ENCODE peak calls at places on chromosome 15, in six cellular contexts. O is RWPE2, I is cardiac muscle cell, W is tibial artery, H is A549, D is mesendoderm. A is an unnamed sample. For H3K4me1, the result is how much of the 10 kb centered on the place peaks cover.

GRCh38 chr15:39585394-39585841 is 4.5 kb downstream of the THBS1 start:
- DNase-seq in O (no peak), I (no peak), W (no peak), H (no peak), D (no peak), A (no peak)

GRCh38 chr15:23566070-23567050 is 886 bp downstream of the MKRN3 start:
- DNase-seq in O (no peak), I (no peak), W (no peak), H (no peak), D (no peak), A (no peak)

GRCh38 chr15:80854104-80854503 is 74.9 kb downstream of the CEMIP start:
- DNase-seq in O (no peak), I (no peak), W (no peak), H (no peak), D (no peak), A (no peak)

GRCh38 chr15:86481720-86482119 is 402.0 kb downstream of the AGBL1 start:
- DNase-seq in O (no peak), I (no peak), W (no peak), H (no peak), D (no peak), A (no peak)

GRCh38 chr15:69346112-69346511 is 47.4 kb downstream of the PAQR5 start:
- DNase-seq in O (no peak), I (no peak), W (no peak), H (no peak), D (no peak), A (no peak)

GRCh38 chr15:92807971-92808571 is 92.1 kb upstream of the CHD2 start:
- DNase-seq in O (no peak), I (no peak), W (no peak), H (no peak), D (peak), A (no peak)

GRCh38 chr15:89179966-89180875 is 41.2 kb downstream of the RLBP1 start:
- DNase-seq in O (no peak), I (no peak), W (no peak), H (no peak), D (no peak), A (no peak)

GRCh38 chr15:81327526-81327925 is 3.6 kb upstream of the STARD5 start:
- DNase-seq in O (no peak), I (no peak), W (no peak), H (no peak), D (no peak), A (no peak)

GRCh38 chr15:91561371-91562100 is 292.0 kb upstream of the SLCO3A1 start:
- DNase-seq in O (peak), I (no peak), W (peak), H (no peak), D (no peak), A (no peak)

GRCh38 chr15:80559320-80559693 is 135.8 kb upstream of the ABHD17C start:
- DNase-seq in O (no peak), I (peak), W (no peak), H (no peak), D (no peak), A (peak)

GRCh38 chr15:52101542-52102340 is 10.8 kb downstream of the BCL2L10 start:
- DNase-seq in O (no peak), I (no peak), W (no peak), H (no peak), D (no peak), A (no peak)

GRCh38 chr15:44535509-44536297 is 1.2 kb upstream of the EIF3J start:
- DNase-seq in O (no peak), I (peak), W (no peak), H (no peak), D (peak), A (peak)

GRCh38 chr15:57820119-57820518 is 113.6 kb downstream of the POLR2M start:
- DNase-seq in O (no peak), I (no peak), W (no peak), H (no peak), D (peak), A (no peak)

GRCh38 chr15:83928392-83928734 is 274.4 kb downstream of the ADAMTSL3 start:
- DNase-seq in O (no peak), I (no peak), W (no peak), H (no peak), D (no peak), A (no peak)

GRCh38 chr15:91790826-91791225 is 62.7 kb upstream of the SLCO3A1 start:
- DNase-seq in O (no peak), I (no peak), W (peak), H (no peak), D (no peak), A (peak)

GRCh38 chr15:45136378-45136764 is 6.6 kb downstream of the DUOX1 start:
- DNase-seq in O (peak), I (peak), W (no peak), H (no peak), D (peak), A (no peak)

GRCh38 chr15:69265347-69265955 is 33.3 kb upstream of the PAQR5 start:
- DNase-seq in O (no peak), I (peak), W (no peak), H (peak), D (peak), A (no peak)

GRCh38 chr15:93997071-93997658 is 234.2 kb upstream of the MCTP2 start:
- DNase-seq in O (no peak), I (peak), W (no peak), H (peak), D (peak), A (no peak)

GRCh38 chr15:100786139-100786531 is 93.5 kb upstream of the ALDH1A3 start:
- DNase-seq in O (no peak), I (no peak), W (no peak), H (no peak), D (no peak), A (no peak)

GRCh38 chr15:28948036-28948435 is 62.3 kb downstream of the APBA2 start:
- DNase-seq in O (no peak), I (no peak), W (no peak), H (no peak), D (no peak), A (no peak)

GRCh38 chr15:96262097-96262496 is 68.4 kb upstream of the NR2F2 start:
- DNase-seq in O (no peak), I (no peak), W (no peak), H (no peak), D (no peak), A (no peak)
- H3K27ac ChIP-seq in O (no peak), I (no peak), W (peak), H (peak), D (no peak), A (no peak)

DNA sequence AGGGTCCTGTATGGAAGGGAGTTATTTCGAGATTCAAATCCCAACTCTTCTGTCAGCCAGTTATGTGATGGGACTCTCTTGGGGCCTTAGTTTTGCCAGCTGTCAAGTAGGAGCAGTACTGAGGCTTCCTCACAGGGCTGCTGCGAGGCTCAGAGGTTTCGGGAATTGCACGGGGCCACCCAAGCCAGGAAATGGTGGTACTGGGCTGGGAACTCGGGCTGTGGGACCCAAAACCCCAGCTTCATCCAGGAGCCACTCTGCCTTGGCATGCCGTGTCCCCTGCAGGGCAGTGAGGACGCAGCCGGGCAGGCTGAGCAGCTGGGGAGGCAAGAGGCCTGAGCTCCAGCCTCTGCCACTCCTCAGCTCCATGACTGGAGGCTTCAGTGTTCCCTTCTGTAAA is 118.6 kb downstream of the ETFA start:
- DNase-seq in O (no peak), I (no peak), W (no peak), H (no peak), D (no peak), A (no peak)
- H3K4me1 ChIP-seq in O (under half), I (under half), W (under half), H (under half), D (under half), A (under half)

GRCh38 chr15:34754674-34755418 is at the start of gene GJD2:
- DNase-seq in O (no peak), I (peak), W (no peak), H (no peak), D (peak), A (no peak)

GRCh38 chr15:34755419-34755773 is 598 bp upstream of the GJD2 start:
- DNase-seq in O (no peak), I (no peak), W (no peak), H (no peak), D (no peak), A (no peak)

GRCh38 chr15:34753236-34753894 is 1.4 kb downstream of the GJD2 start:
- DNase-seq in O (no peak), I (peak), W (no peak), H (no peak), D (peak), A (no peak)

GRCh38 chr15:34757262-34757661 is 2.5 kb upstream of the GJD2 start:
- DNase-seq in O (no peak), I (no peak), W (no peak), H (no peak), D (no peak), A (no peak)

DNA sequence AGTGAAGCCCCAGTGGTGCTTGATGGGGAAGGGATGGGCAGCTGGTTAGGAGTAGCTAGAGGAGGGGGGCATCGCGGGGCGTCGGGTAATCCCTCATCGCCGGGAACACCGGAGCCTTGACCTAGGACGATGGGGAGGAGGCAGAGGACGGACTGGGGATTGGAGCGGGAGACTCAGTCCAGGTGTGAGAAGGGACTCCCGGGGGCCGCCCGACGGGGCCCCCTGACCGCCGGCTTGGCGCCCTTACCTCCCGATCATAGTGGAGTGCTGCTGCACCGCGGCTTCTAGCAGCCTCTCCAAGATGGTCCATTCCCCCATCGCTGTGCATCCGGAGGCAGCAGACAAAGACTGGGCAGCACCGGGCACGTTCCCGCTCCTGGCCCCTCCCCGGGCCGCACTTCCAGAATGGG is 622 bp downstream of the GJD2 start:
- DNase-seq in O (no peak), I (no peak), W (no peak), H (no peak), D (no peak), A (no peak)
- H3K4me3 ChIP-seq in O (no peak), I (peak), W (no peak), H (peak), D (no peak), A (no peak)

GRCh38 chr15:74695597-74696397 is at the start of gene EDC3:
- DNase-seq in O (peak), I (peak), W (peak), H (peak), D (peak), A (peak)

GRCh38 chr15:74696808-74697207 is 984 bp upstream of the EDC3 start:
- DNase-seq in O (no peak), I (no peak), W (no peak), H (no peak), D (no peak), A (no peak)

GRCh38 chr15:74692327-74692726 is 3.5 kb downstream of the EDC3 start:
- DNase-seq in O (no peak), I (no peak), W (no peak), H (no peak), D (no peak), A (no peak)

DNA sequence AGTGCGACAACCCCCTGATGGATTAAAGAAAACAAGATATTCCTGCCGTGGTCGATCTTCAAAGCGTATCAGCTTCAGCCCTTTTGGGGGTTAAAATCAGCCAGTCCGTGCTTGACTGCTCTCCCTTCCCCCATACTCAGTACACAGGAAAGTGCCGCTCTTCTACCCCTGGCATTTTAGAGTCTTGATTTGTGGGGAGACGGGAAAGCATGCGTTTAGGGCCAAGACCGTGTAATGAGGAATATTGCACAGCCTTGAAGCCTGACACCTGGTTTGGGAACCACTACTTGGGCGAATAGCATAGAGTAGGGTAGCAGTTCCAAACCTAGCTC is 540 bp upstream of the EDC3 start:
- DNase-seq in O (no peak), I (no peak), W (no peak), H (no peak), D (no peak), A (no peak)
- H3K27ac ChIP-seq in O (peak), I (peak), W (peak), H (peak), D (no peak), A (no peak)

GRCh38 chr15:90268415-90268814 is 2.9 kb downstream of the NGRN start:
- DNase-seq in O (no peak), I (no peak), W (no peak), H (no peak), D (peak), A (no peak)

GRCh38 chr15:90266485-90266884 is 1.0 kb downstream of the NGRN start:
- DNase-seq in O (no peak), I (no peak), W (no peak), H (no peak), D (no peak), A (no peak)

GRCh38 chr15:90266061-90266431 is 574 bp downstream of the NGRN start:
- DNase-seq in O (no peak), I (peak), W (peak), H (peak), D (peak), A (no peak)

GRCh38 chr15:90264649-90265048 is 823 bp upstream of the NGRN start:
- DNase-seq in O (no peak), I (no peak), W (no peak), H (peak), D (no peak), A (no peak)

DNA sequence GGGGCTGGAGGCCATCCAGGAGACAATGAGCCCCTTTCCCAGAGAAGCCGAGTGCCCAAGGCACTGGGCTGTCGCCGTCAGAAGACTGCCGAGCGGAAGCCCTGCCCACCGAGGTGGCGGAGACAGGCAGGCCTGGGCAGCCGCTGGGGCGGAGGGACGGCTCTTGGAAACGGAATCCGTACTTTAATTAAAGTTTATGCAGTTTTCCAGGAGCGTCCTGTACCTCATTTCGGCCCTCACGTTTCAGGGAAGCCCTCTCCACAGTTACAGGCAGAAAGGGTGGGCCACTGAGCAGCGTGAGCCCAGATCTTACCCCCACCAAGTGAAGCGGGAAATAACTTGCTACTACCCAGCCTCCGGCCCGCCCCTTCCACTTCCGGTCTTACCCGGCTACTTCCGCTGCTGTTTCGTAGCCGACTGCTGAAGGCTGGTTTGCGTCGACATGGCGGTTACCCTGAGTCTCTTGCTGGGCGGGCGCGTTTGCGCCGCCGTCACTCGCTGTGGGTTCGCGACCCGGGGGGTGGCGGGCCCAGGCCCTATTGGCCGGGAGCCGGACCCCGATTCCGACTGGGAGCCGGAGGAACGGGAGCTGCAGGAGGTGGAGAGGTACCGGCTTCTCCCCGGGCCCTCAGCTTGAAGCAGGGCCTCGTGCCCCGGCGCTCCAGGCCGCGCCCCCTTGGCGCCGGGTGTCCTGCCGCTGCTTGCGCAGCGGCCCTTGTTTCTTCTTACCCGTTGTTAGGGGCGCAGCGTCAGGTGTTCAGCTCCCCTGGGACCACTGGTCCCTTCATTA is at the start of gene NGRN:
- DNase-seq in O (peak), I (peak), W (peak), H (peak), D (peak), A (peak)
- H3K4me1 ChIP-seq in O (under half), I (under half), W (under half), H (under half), D (under half), A (under half)

DNA sequence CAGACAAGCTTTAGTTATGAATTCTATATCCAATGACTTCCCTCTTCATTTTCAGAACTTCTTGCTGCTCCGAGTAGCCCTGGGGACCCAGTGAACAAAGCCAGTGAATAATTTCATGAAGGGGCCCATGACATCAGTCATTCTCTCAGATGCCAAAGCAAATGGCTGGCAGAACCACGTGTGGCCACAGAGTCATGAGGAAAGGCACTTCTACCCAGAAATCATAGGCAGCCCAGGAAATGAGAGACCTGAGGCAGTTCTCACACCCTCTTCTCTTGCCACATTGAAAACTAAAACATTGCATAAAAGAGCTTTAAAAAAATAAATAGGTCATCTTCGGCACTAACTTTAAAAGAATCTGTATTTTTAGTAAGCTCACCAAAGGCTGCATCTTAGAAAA is 4.3 kb upstream of the UACA start:
- DNase-seq in O (no peak), I (no peak), W (no peak), H (no peak), D (no peak), A (no peak)
- H3K4me3 ChIP-seq in O (no peak), I (no peak), W (no peak), H (no peak), D (no peak), A (no peak)

GRCh38 chr15:68032672-68033071 is 21.4 kb upstream of the PIAS1 start:
- DNase-seq in O (no peak), I (no peak), W (no peak), H (no peak), D (no peak), A (no peak)
- H3K27ac ChIP-seq in O (no peak), I (no peak), W (no peak), H (no peak), D (no peak), A (no peak)

A was measured in lung.